ENCODE peak calls at places on chromosomes 12 and 14, in six cellular contexts. U, Z, J, Y, C and M are unnamed samples.

GRCh38 chr12:112664569-112664968 is 127.0 kb upstream of the RPH3A start:
- DNase-seq in U (peak; percentile 40), Z (no peak), J (no peak), Y (peak; percentile 42), C (no peak), M (no peak)

GRCh38 chr12:123761841-123762714 is at the start of gene DNAH10:
- DNase-seq in U (peak; percentile 76), Z (no peak), J (no peak), Y (peak; percentile 91), C (peak; percentile 1), M (no peak)

GRCh38 chr14:64008016-64008415 is 155.2 kb downstream of the SYNE2 start:
- DNase-seq in U (no peak), Z (no peak), J (no peak), Y (no peak), C (no peak), M (no peak)

GRCh38 chr14:35925319-35925718 is 99.2 kb downstream of the BRMS1L start:
- DNase-seq in U (no peak), Z (no peak), J (no peak), Y (no peak), C (no peak), M (no peak)

GRCh38 chr14:43595373-43595772 is 911.7 kb downstream of the FSCB start:
- DNase-seq in U (no peak), Z (no peak), J (no peak), Y (no peak), C (no peak), M (no peak)

GRCh38 chr12:99111600-99111999 is 466.5 kb downstream of the APAF1 start:
- DNase-seq in U (no peak), Z (no peak), J (peak; percentile 65), Y (peak; percentile 42), C (peak; percentile 86), M (no peak)

GRCh38 chr12:29447285-29447975 is 50.1 kb downstream of the OVCH1 start:
- DNase-seq in U (no peak), Z (no peak), J (no peak), Y (no peak), C (no peak), M (no peak)

GRCh38 chr12:3133410-3133793 is 56.2 kb downstream of the TSPAN9 start:
- DNase-seq in U (no peak), Z (no peak), J (no peak), Y (no peak), C (no peak), M (no peak)

GRCh38 chr14:104600805-104601204 is 3.8 kb downstream of the TMEM179 start:
- DNase-seq in U (no peak), Z (no peak), J (no peak), Y (no peak), C (no peak), M (no peak)

GRCh38 chr12:40646891-40647290 is 45.3 kb upstream of the CNTN1 start:
- DNase-seq in U (no peak), Z (no peak), J (peak; percentile 84), Y (no peak), C (no peak), M (no peak)

GRCh38 chr12:3034067-3034750 is 43.0 kb upstream of the TSPAN9 start:
- DNase-seq in U (peak; percentile 77), Z (no peak), J (peak; percentile 81), Y (peak; percentile 88), C (peak; percentile 74), M (no peak)

GRCh38 chr14:71711619-71712018 is 220.6 kb upstream of the RGS6 start:
- DNase-seq in U (no peak), Z (peak; percentile 49), J (no peak), Y (no peak), C (no peak), M (no peak)

GRCh38 chr14:103386632-103387329 is 1.6 kb downstream of the MARK3 start:
- DNase-seq in U (no peak), Z (no peak), J (peak; percentile 43), Y (peak; percentile 37), C (no peak), M (no peak)

GRCh38 chr12:104433061-104433460 is 23.7 kb upstream of the CHST11 start:
- DNase-seq in U (no peak), Z (no peak), J (peak; percentile 73), Y (no peak), C (no peak), M (no peak)

GRCh38 chr12:91382081-91382543 is 199.5 kb upstream of the DCN start:
- DNase-seq in U (peak; percentile 84), Z (peak; percentile 69), J (peak; percentile 94), Y (peak; percentile 88), C (peak; percentile 81), M (peak; percentile 95)

GRCh38 chr12:113239288-113239771 is 18.1 kb downstream of the TPCN1 start:
- DNase-seq in U (no peak), Z (no peak), J (no peak), Y (no peak), C (no peak), M (peak; percentile 82)

GRCh38 chr12:124302807-124303578 is 8.1 kb downstream of the RFLNA start:
- DNase-seq in U (no peak), Z (no peak), J (no peak), Y (no peak), C (no peak), M (no peak)

GRCh38 chr14:23750357-23750756 is 114.2 kb downstream of the DHRS2 start:
- DNase-seq in U (no peak), Z (no peak), J (no peak), Y (no peak), C (no peak), M (no peak)

GRCh38 chr14:92470215-92470614 is 43.4 kb upstream of the RIN3 start:
- DNase-seq in U (no peak), Z (no peak), J (no peak), Y (no peak), C (no peak), M (no peak)

GRCh38 chr12:70451528-70451927 is 85.4 kb downstream of the KCNMB4 start:
- DNase-seq in U (no peak), Z (no peak), J (no peak), Y (no peak), C (no peak), M (no peak)

GRCh38 chr14:103188691-103189480 is 65.6 kb downstream of the TNFAIP2 start:
- DNase-seq in U (peak; percentile 46), Z (no peak), J (no peak), Y (no peak), C (no peak), M (peak; percentile 85)

GRCh38 chr12:14367097-14367661 is 1.7 kb downstream of the ATF7IP start:
- DNase-seq in U (no peak), Z (no peak), J (peak; percentile 55), Y (no peak), C (no peak), M (no peak)

GRCh38 chr12:46964496-46965098 is 114.8 kb upstream of the PCED1B start:
- DNase-seq in U (no peak), Z (no peak), J (no peak), Y (peak; percentile 97), C (no peak), M (no peak)

GRCh38 chr12:57713209-57713608 is 19.3 kb downstream of the OS9 start:
- DNase-seq in U (no peak), Z (no peak), J (no peak), Y (no peak), C (no peak), M (no peak)

GRCh38 chr12:120592121-120593049 is 11.2 kb upstream of the POP5 start:
- DNase-seq in U (no peak), Z (no peak), J (no peak), Y (no peak), C (no peak), M (no peak)

GRCh38 chr14:34387974-34388533 is 74.0 kb downstream of the SPTSSA start:
- DNase-seq in U (no peak), Z (no peak), J (no peak), Y (no peak), C (peak; percentile 76), M (no peak)

GRCh38 chr12:105507311-105508035 is 177.0 kb downstream of the C12orf75 start:
- DNase-seq in U (no peak), Z (peak; percentile 44), J (no peak), Y (no peak), C (no peak), M (no peak)